ENCODE peak calls at places on chromosomes 5 and 9, in eight cellular contexts. A is IMR-90, V is ovary, N is endothelial cell of umbilical vein, B is upper lobe of right lung, K is stomach, Z is heart right ventricle, W is body of pancreas. C is an unnamed sample.
A peak's percentile ranks its signal among the peaks of the same experiment; 100 is the strongest.

GRCh38 chr5:178234753-178235599 is 2.4 kb upstream of the PHYKPL start:
- DNase-seq in K (peak; percentile 73), B (peak; percentile 84), Z (peak; percentile 80), N (peak; percentile 73), V (peak; percentile 62), W (peak; percentile 69), A (peak; percentile 41), C (peak; percentile 85)

GRCh38 chr5:181224390-181225234 is 1.5 kb downstream of the TRIM41 start:
- DNase-seq in V (no peak), Z (no peak), A (no peak), B (no peak), K (no peak), W (no peak), N (no peak), C (no peak)

GRCh38 chr9:101562966-101563365 is 29.3 kb downstream of the RNF20 start:
- DNase-seq in Z (no peak), B (no peak), K (no peak), N (no peak), V (no peak), A (no peak), W (no peak), C (no peak)

GRCh38 chr5:139637438-139638089 is 10.6 kb upstream of the CXXC5 start:
- DNase-seq in A (peak; percentile 74), Z (peak; percentile 88), W (peak; percentile 92), B (peak; percentile 92), N (peak; percentile 55), K (peak; percentile 83), V (peak; percentile 82), C (peak; percentile 84)

GRCh38 chr5:96141749-96142148 is 180.1 kb upstream of the ELL2 start:
- DNase-seq in B (no peak), Z (no peak), A (no peak), K (no peak), N (no peak), W (no peak), V (no peak), C (no peak)

GRCh38 chr5:14591548-14591947 is 10.0 kb downstream of the OTULINL start:
- DNase-seq in B (no peak), V (no peak), N (no peak), A (peak; percentile 15), Z (no peak), K (no peak), W (no peak), C (no peak)

GRCh38 chr5:107213025-107213424 is 457.7 kb downstream of the EFNA5 start:
- DNase-seq in B (no peak), Z (no peak), W (no peak), A (no peak), N (no peak), V (no peak), K (no peak), C (no peak)

GRCh38 chr5:10528056-10528816 is 35.6 kb upstream of the ANKRD33B start:
- DNase-seq in W (no peak), V (no peak), Z (no peak), A (peak; percentile 60), N (no peak), B (no peak), K (no peak), C (no peak)

GRCh38 chr5:174448662-174449061 is 275.7 kb upstream of the MSX2 start:
- DNase-seq in W (no peak), K (no peak), N (no peak), A (peak; percentile 43), V (no peak), Z (no peak), B (no peak), C (no peak)

GRCh38 chr5:98965226-98965625 is 36.4 kb upstream of the CHD1 start:
- DNase-seq in B (no peak), A (no peak), Z (no peak), W (no peak), N (no peak), K (no peak), V (no peak), C (no peak)

GRCh38 chr5:422323-423232 is 20.4 kb upstream of the EXOC3 start:
- DNase-seq in W (no peak), V (no peak), N (no peak), Z (no peak), B (peak; percentile 56), A (no peak), K (no peak), C (no peak)

GRCh38 chr9:115164511-115164974 is 46.6 kb upstream of the TNC start:
- DNase-seq in K (no peak), V (no peak), B (no peak), N (no peak), A (peak; percentile 33), Z (no peak), W (peak; percentile 32), C (no peak)

GRCh38 chr5:126515337-126515736 is 79.7 kb downstream of the ALDH7A1 start:
- DNase-seq in A (no peak), Z (no peak), B (no peak), N (no peak), W (no peak), K (no peak), V (no peak), C (peak; percentile 21)

GRCh38 chr5:140696891-140697492 is 3.3 kb upstream of the ZMAT2 start:
- DNase-seq in N (no peak), Z (no peak), W (no peak), V (no peak), B (no peak), K (no peak), A (no peak), C (no peak)

GRCh38 chr5:37494756-37495155 is 115.6 kb downstream of the WDR70 start:
- DNase-seq in A (no peak), Z (no peak), B (no peak), N (no peak), V (no peak), W (no peak), K (peak; percentile 40), C (no peak)

GRCh38 chr9:124208571-124208970 is 49.2 kb upstream of the NEK6 start:
- DNase-seq in V (no peak), N (no peak), A (no peak), B (peak; percentile 1), K (no peak), W (no peak), Z (no peak), C (no peak)

GRCh38 chr5:149799119-149799623 is 69.1 kb downstream of the PPARGC1B start:
- DNase-seq in V (peak; percentile 61), B (no peak), N (peak; percentile 16), W (peak; percentile 33), Z (peak; percentile 73), K (peak; percentile 36), A (peak; percentile 90), C (no peak)

GRCh38 chr9:114283551-114284111 is 39.3 kb upstream of the ORM1 start:
- DNase-seq in V (peak; percentile 17), K (no peak), B (peak; percentile 52), Z (no peak), N (no peak), A (no peak), W (no peak), C (no peak)

GRCh38 chr5:17238521-17239041 is 21.1 kb downstream of the BASP1 start:
- DNase-seq in K (no peak), B (no peak), W (no peak), Z (no peak), A (peak; percentile 82), N (peak; percentile 72), V (no peak), C (peak; percentile 32)

GRCh38 chr9:135228345-135228982 is 141.0 kb downstream of the OLFM1 start:
- DNase-seq in W (peak; percentile 61), N (no peak), Z (no peak), K (no peak), V (no peak), B (peak; percentile 53), A (no peak), C (no peak)

GRCh38 chr9:130159814-130160670 is 12.2 kb upstream of the NCS1 start:
- DNase-seq in B (no peak), N (no peak), W (no peak), A (no peak), K (no peak), V (no peak), Z (no peak), C (no peak)

GRCh38 chr5:163106098-163106497 is 331.3 kb upstream of the CCNG1 start:
- DNase-seq in B (no peak), N (no peak), A (no peak), K (no peak), Z (no peak), V (no peak), W (no peak), C (no peak)

GRCh38 chr5:143094087-143094511 is 309.4 kb downstream of the NR3C1 start:
- DNase-seq in A (peak; percentile 61), N (no peak), V (peak; percentile 20), W (no peak), Z (no peak), K (no peak), B (no peak), C (peak; percentile 39)
- TF ChIP-seq CTCF in A (no peak), N (no peak), V (no peak), W (no peak), Z (no peak), K (no peak), B (peak; percentile 12), C (no peak)

GRCh38 chr9:36941441-36941840 is 92.6 kb downstream of the PAX5 start:
- DNase-seq in B (no peak), W (no peak), Z (no peak), N (no peak), K (no peak), A (no peak), V (no peak), C (no peak)
- H3K36me3 ChIP-seq in B (no peaks in the 10 kb centered on the region), W (no peaks in the 10 kb centered on the region), Z (no peaks in the 10 kb centered on the region), N (no peaks in the 10 kb centered on the region), K (no peaks in the 10 kb centered on the region), A (no peaks in the 10 kb centered on the region), V (no peaks in the 10 kb centered on the region), C (no peaks in the 10 kb centered on the region)

GRCh38 chr5:134553816-134554215 is 28.3 kb downstream of the JADE2 start:
- DNase-seq in N (peak; percentile 26), W (no peak), A (peak; percentile 19), B (no peak), V (no peak), Z (no peak), K (no peak), C (peak; percentile 27)

GRCh38 chr5:134551891-134552290 is 26.4 kb downstream of the JADE2 start:
- DNase-seq in V (no peak), N (peak; percentile 65), A (peak; percentile 24), K (no peak), W (no peak), B (no peak), Z (no peak), C (no peak)

GRCh38 chr5:134550271-134551214 is 25.1 kb downstream of the JADE2 start:
- DNase-seq in B (no peak), N (no peak), W (no peak), A (peak; percentile 59), V (no peak), K (peak; percentile 55), Z (no peak), C (no peak)

GRCh38 chr5:134554319-134555222 is 29.1 kb downstream of the JADE2 start:
- DNase-seq in Z (peak; percentile 75), A (peak; percentile 82), K (peak; percentile 64), B (no peak), V (peak; percentile 46), W (peak; percentile 60), N (peak; percentile 60), C (no peak)

GRCh38 chr5:134552301-134552700 is 26.8 kb downstream of the JADE2 start:
- DNase-seq in B (no peak), W (peak; percentile 91), V (peak; percentile 87), A (peak; percentile 99), Z (peak; percentile 80), N (peak; percentile 98), K (peak; percentile 93), C (no peak)
- H3K4me1 ChIP-seq in B (peaks cover 40% of the 10 kb centered on the region), W (peaks cover 51% of the 10 kb centered on the region), V (peaks cover 44% of the 10 kb centered on the region), A (peaks cover 71% of the 10 kb centered on the region), Z (peaks cover 87% of the 10 kb centered on the region), N (peaks cover 73% of the 10 kb centered on the region), K (peaks cover 79% of the 10 kb centered on the region), C (no peaks in the 10 kb centered on the region)

GRCh38 chr5:75588666-75589065 is 22.6 kb upstream of the ANKDD1B start:
- DNase-seq in K (no peak), Z (no peak), A (no peak), V (no peak), B (no peak), N (no peak), W (no peak), C (peak; percentile 57)

GRCh38 chr5:75584641-75585040 is 26.6 kb upstream of the ANKDD1B start:
- DNase-seq in A (no peak), W (no peak), N (no peak), V (no peak), B (no peak), K (no peak), Z (no peak), C (no peak)
- TF ChIP-seq CTCF in A (peak; percentile 28), W (no peak), N (no peak), V (no peak), B (no peak), K (no peak), Z (no peak), C (peak; percentile 28)